ENCODE peak calls at places on chromosomes 16 and 17, in four cellular contexts. One of them, this sample, is unnamed.

GRCh38 chr16:69201291-69201690 is 14.3 kb downstream of the SNTB2 start:
- DNase-seq in neuronal stem cell: no peak
- DNase-seq in H9: no peak
- DNase-seq in mesenchymal stem cell: no peak
- DNase-seq in this sample: no peak

GRCh38 chr16:68074850-68075249 is 10.3 kb upstream of the NFATC3 start:
- DNase-seq in neuronal stem cell: no peak
- DNase-seq in H9: no peak
- DNase-seq in mesenchymal stem cell: no peak
- DNase-seq in this sample: no peak

GRCh38 chr17:82956726-82957468 is 117.1 kb upstream of the ZNF750 start:
- DNase-seq in H9: peak; percentile 26
- DNase-seq in neuronal stem cell: no peak
- DNase-seq in mesenchymal stem cell: no peak
- DNase-seq in this sample: no peak

GRCh38 chr17:40846515-40847155 is 20.4 kb downstream of the KRT12 start:
- DNase-seq in mesenchymal stem cell: no peak
- DNase-seq in neuronal stem cell: no peak
- DNase-seq in H9: no peak
- DNase-seq in this sample: no peak

GRCh38 chr16:851209-851810 is 50.8 kb upstream of the GNG13 start:
- DNase-seq in neuronal stem cell: no peak
- DNase-seq in mesenchymal stem cell: no peak
- DNase-seq in H9: no peak
- DNase-seq in this sample: no peak

GRCh38 chr17:6713918-6714271 is 726 bp upstream of the SLC13A5 start:
- DNase-seq in H9: peak; percentile 65
- DNase-seq in neuronal stem cell: peak; percentile 27
- DNase-seq in mesenchymal stem cell: no peak
- DNase-seq in this sample: no peak

GRCh38 chr16:4055748-4056147 is 60.5 kb downstream of the ADCY9 start:
- DNase-seq in H9: no peak
- DNase-seq in neuronal stem cell: no peak
- DNase-seq in mesenchymal stem cell: no peak
- DNase-seq in this sample: no peak

GRCh38 chr17:54870671-54871175 is 29.9 kb upstream of the TOM1L1 start:
- DNase-seq in mesenchymal stem cell: no peak
- DNase-seq in neuronal stem cell: no peak
- DNase-seq in H9: no peak
- DNase-seq in this sample: no peak

GRCh38 chr17:15944720-15945492 is at the start of gene ADORA2B:
- DNase-seq in mesenchymal stem cell: peak; percentile 83
- DNase-seq in neuronal stem cell: peak; percentile 72
- DNase-seq in H9: peak; percentile 88
- DNase-seq in this sample: peak; percentile 71

GRCh38 chr16:85522842-85523601 is 90.1 kb upstream of the GSE1 start:
- DNase-seq in neuronal stem cell: no peak
- DNase-seq in H9: no peak
- DNase-seq in mesenchymal stem cell: peak; percentile 53
- DNase-seq in this sample: peak; percentile 24

GRCh38 chr17:41615454-41615853 is 2.9 kb upstream of the KRT16 start:
- DNase-seq in H9: peak; percentile 85
- DNase-seq in mesenchymal stem cell: no peak
- DNase-seq in neuronal stem cell: no peak
- DNase-seq in this sample: no peak

GRCh38 chr17:58873926-58874325 is 118.3 kb downstream of the PPM1E start:
- DNase-seq in H9: no peak
- DNase-seq in neuronal stem cell: no peak
- DNase-seq in mesenchymal stem cell: no peak
- DNase-seq in this sample: no peak

GRCh38 chr17:5122586-5123342 is 6.9 kb downstream of the USP6 start:
- DNase-seq in mesenchymal stem cell: peak; percentile 15
- DNase-seq in H9: peak; percentile 70
- DNase-seq in neuronal stem cell: peak; percentile 23
- DNase-seq in this sample: no peak

GRCh38 chr17:15236281-15237105 is 28.6 kb downstream of the PMP22 start:
- DNase-seq in neuronal stem cell: no peak
- DNase-seq in H9: peak; percentile 31
- DNase-seq in mesenchymal stem cell: peak; percentile 66
- DNase-seq in this sample: peak; percentile 23

GRCh38 chr17:59423137-59423703 is 91.8 kb downstream of the YPEL2 start:
- DNase-seq in neuronal stem cell: no peak
- DNase-seq in H9: no peak
- DNase-seq in mesenchymal stem cell: peak; percentile 74
- DNase-seq in this sample: peak; percentile 24

GRCh38 chr17:8847891-8848290 is 19.6 kb downstream of the PIK3R6 start:
- DNase-seq in neuronal stem cell: no peak
- DNase-seq in H9: peak; percentile 16
- DNase-seq in mesenchymal stem cell: no peak
- DNase-seq in this sample: no peak

GRCh38 chr17:27536781-27537180 is 80.5 kb downstream of the KSR1 start:
- DNase-seq in mesenchymal stem cell: no peak
- DNase-seq in H9: no peak
- DNase-seq in neuronal stem cell: no peak
- DNase-seq in this sample: no peak

GRCh38 chr17:27539152-27539551 is 82.9 kb downstream of the KSR1 start:
- DNase-seq in H9: no peak
- DNase-seq in neuronal stem cell: no peak
- DNase-seq in mesenchymal stem cell: no peak
- DNase-seq in this sample: no peak

GRCh38 chr17:27540300-27541105 is 84.3 kb downstream of the KSR1 start:
- DNase-seq in H9: no peak
- DNase-seq in neuronal stem cell: no peak
- DNase-seq in mesenchymal stem cell: peak; percentile 100
- DNase-seq in this sample: peak; percentile 100

GRCh38 chr17:27539794-27540193 is 83.5 kb downstream of the KSR1 start:
- DNase-seq in mesenchymal stem cell: no peak
- DNase-seq in H9: no peak
- DNase-seq in neuronal stem cell: no peak
- DNase-seq in this sample: no peak

GRCh38 chr17:27538156-27538955 is 82.1 kb downstream of the KSR1 start:
- DNase-seq in neuronal stem cell: no peak
- DNase-seq in H9: no peak
- DNase-seq in mesenchymal stem cell: no peak
- DNase-seq in this sample: peak; percentile 72
- H3K79me1 ChIP-seq in neuronal stem cell: peaks cover 3% of the 10 kb centered on the region
- H3K79me1 ChIP-seq in H9: peaks cover 4% of the 10 kb centered on the region
- H3K79me1 ChIP-seq in mesenchymal stem cell: peaks cover 26% of the 10 kb centered on the region
- H3K79me1 ChIP-seq in this sample: peaks cover 88% of the 10 kb centered on the region

DNA sequence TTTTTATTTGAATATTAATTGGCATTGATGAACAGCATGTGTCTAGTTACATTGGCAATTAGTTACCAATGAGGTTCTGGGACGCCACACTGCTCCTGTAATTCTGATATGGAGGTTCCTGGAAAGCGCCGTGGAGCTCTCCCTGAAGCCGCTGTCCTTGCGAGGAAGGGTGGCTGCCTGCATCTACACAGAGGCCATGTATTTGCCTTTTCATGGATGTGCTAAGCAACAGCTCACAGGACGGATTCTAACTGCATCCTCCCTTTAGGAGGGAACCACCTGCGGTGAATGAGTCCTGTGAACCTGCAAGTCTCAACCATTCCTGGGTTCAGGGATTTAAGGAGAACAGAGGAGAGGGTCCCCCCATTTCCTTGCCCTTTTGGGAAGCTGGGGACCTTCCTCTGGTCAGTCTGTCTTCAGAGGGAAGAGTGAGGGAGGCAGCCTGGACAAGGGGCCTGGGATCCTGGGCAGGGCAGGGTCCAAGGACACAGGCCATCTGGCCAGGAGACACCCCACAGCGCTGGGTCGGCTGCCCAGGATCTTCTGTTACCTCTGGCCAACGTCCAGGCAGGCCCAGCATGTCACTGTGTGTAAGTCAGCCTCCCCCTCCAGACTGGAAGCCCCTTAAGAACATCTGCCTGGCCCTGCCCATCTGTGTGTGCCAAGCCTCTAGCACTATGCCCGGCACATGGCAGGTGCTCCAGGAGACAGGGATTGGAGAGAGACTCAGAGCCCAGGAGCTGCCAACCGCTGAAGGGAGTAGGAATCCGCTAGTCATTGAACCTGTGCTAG is 314.1 kb upstream of the TNRC6C start:
- DNase-seq in neuronal stem cell: no peak
- DNase-seq in mesenchymal stem cell: no peak
- DNase-seq in H9: peak; percentile 20
- DNase-seq in this sample: no peak
- H3K23ac ChIP-seq in neuronal stem cell: no peak overlapping the region
- H3K23ac ChIP-seq in mesenchymal stem cell: no peak overlapping the region
- H3K23ac ChIP-seq in H9: no peak overlapping the region
- H3K23ac ChIP-seq in this sample: no peak overlapping the region

DNA sequence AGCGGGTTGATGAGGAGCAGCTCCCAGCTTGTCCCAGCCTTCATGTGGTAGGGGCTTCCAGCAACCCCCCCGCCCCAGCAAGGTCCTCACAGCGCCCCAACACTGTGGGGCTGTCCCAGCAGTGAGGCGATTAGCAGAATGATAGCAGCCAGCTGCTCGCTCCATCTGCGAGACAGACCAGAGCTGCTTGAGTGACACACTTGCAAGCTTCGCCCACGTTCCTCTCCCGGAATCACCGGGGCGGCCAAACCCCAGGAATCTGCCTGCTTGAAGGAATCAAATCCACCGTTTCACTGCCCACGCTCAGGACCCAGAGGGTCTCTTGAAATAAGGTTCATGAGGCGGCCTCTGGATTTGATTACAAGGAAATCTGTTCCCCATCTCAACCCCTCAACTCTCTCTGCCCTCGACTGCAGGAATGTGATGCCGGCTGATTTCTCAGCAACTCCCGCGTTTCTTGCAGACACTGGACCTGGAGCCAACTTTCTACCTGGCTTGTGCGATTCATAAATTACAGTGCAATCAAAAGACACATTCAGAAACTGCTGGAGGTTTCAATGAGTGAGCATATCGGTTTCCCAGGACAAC is 356.0 kb downstream of the C16orf95 start:
- DNase-seq in mesenchymal stem cell: no peak
- DNase-seq in neuronal stem cell: no peak
- DNase-seq in H9: no peak
- DNase-seq in this sample: peak; percentile 72
- H3K27ac ChIP-seq in mesenchymal stem cell: no peak overlapping the region
- H3K27ac ChIP-seq in neuronal stem cell: no peak overlapping the region
- H3K27ac ChIP-seq in H9: no peak overlapping the region
- H3K27ac ChIP-seq in this sample: no peak overlapping the region

GRCh38 chr16:25235991-25236390 is 19.2 kb downstream of the AQP8 start:
- DNase-seq in H9: no peak
- DNase-seq in mesenchymal stem cell: no peak
- DNase-seq in neuronal stem cell: no peak
- DNase-seq in this sample: peak; percentile 27
- H3K79me1 ChIP-seq in H9: no peaks in the 10 kb centered on the region
- H3K79me1 ChIP-seq in mesenchymal stem cell: peaks cover 2% of the 10 kb centered on the region
- H3K79me1 ChIP-seq in neuronal stem cell: no peaks in the 10 kb centered on the region
- H3K79me1 ChIP-seq in this sample: no peaks in the 10 kb centered on the region

GRCh38 chr17:81833160-81833920 is at the start of gene MCRIP1:
- DNase-seq in neuronal stem cell: peak; percentile 92
- DNase-seq in mesenchymal stem cell: peak; percentile 93
- DNase-seq in H9: peak; percentile 98
- DNase-seq in this sample: peak; percentile 91

GRCh38 chr17:81832608-81833159 is 407 bp downstream of the MCRIP1 start:
- DNase-seq in neuronal stem cell: no peak
- DNase-seq in H9: no peak
- DNase-seq in mesenchymal stem cell: peak; percentile 44
- DNase-seq in this sample: no peak

GRCh38 chr17:81831957-81832607 is 1.0 kb downstream of the MCRIP1 start:
- DNase-seq in mesenchymal stem cell: peak; percentile 41
- DNase-seq in H9: no peak
- DNase-seq in neuronal stem cell: no peak
- DNase-seq in this sample: peak; percentile 41

GRCh38 chr17:81829858-81830257 is 3.2 kb downstream of the MCRIP1 start:
- DNase-seq in mesenchymal stem cell: no peak
- DNase-seq in H9: no peak
- DNase-seq in neuronal stem cell: no peak
- DNase-seq in this sample: no peak

DNA sequence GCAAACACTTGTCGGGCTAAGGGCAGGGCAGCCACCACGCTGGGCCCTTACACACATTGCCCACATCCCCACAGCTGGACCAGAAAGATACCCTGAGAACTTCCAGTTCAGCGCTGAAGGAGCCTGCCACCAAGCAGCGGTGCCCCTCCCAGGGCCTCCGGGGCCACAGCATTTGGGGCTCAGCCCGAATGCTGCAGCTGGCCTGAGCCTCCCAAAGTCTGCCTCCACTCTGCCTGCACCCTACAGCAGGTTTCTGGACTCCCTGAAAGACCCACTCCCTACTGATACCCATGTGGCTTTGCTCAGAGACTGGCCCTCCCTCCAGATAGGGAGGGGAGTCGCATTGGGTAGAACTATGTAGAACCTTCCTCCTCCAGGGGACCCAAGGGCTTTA is 1.5 kb downstream of the MCRIP1 start:
- DNase-seq in H9: no peak
- DNase-seq in mesenchymal stem cell: no peak
- DNase-seq in neuronal stem cell: no peak
- DNase-seq in this sample: no peak
- H3K23ac ChIP-seq in H9: no peak overlapping the region
- H3K23ac ChIP-seq in mesenchymal stem cell: no peak overlapping the region
- H3K23ac ChIP-seq in neuronal stem cell: no peak overlapping the region
- H3K23ac ChIP-seq in this sample: peak overlapping the region; percentile 97

GRCh38 chr17:28053725-28054124 is 11.2 kb downstream of the NLK start:
- DNase-seq in mesenchymal stem cell: no peak
- DNase-seq in neuronal stem cell: no peak
- DNase-seq in H9: no peak
- DNase-seq in this sample: no peak

GRCh38 chr17:28056276-28056620 is 13.8 kb downstream of the NLK start:
- DNase-seq in neuronal stem cell: no peak
- DNase-seq in mesenchymal stem cell: no peak
- DNase-seq in H9: no peak
- DNase-seq in this sample: no peak

GRCh38 chr17:28049071-28049470 is 6.6 kb downstream of the NLK start:
- DNase-seq in neuronal stem cell: no peak
- DNase-seq in mesenchymal stem cell: no peak
- DNase-seq in H9: no peak
- DNase-seq in this sample: no peak

GRCh38 chr17:28055546-28056275 is 13.2 kb downstream of the NLK start:
- DNase-seq in neuronal stem cell: no peak
- DNase-seq in mesenchymal stem cell: no peak
- DNase-seq in H9: no peak
- DNase-seq in this sample: no peak

DNA sequence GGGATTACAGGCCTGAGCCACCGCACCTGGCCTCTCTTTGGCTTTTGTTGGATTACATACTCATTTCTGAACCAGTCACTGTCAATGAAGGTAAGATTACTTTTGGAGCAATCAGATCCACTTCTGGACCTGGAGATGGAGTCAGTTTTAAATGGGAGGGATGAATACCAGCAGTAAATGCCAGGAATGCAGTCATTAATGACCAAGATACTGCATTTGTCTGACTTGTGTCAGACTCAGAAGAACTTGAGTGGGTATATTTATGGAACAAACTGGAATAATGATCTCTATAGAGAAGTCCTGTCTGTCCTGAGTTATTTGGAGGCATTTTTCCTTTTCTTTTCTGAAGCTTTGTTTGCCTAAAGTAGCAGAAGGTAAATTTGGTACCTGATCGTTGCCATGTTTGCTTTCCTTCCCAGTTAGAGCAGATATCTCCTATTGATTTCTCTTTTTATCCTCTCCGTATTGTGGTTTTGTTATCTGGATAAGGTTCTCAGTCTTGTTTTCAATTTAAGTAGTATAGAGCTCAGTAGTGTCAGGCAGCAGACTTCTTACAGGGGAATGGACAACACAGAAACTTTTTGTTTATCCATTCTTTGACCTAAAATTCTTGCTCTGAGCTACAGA is 10.7 kb downstream of the NLK start:
- DNase-seq in mesenchymal stem cell: no peak
- DNase-seq in H9: no peak
- DNase-seq in neuronal stem cell: no peak
- DNase-seq in this sample: no peak
- H3K27ac ChIP-seq in mesenchymal stem cell: no peak overlapping the region
- H3K27ac ChIP-seq in H9: no peak overlapping the region
- H3K27ac ChIP-seq in neuronal stem cell: no peak overlapping the region
- H3K27ac ChIP-seq in this sample: no peak overlapping the region

This sample was measured in IMR-90.